ENCODE peak calls at places on chromosomes 13 and 19, in five cellular contexts. B is fibroblast of the aortic adventitia; R is CD8-positive, alpha-beta T cell; Q is cardiac fibroblast; F is pancreas. H is an unnamed sample.

GRCh38 chr13:33639158-33639557 is 178.8 kb upstream of the RFC3 start:
- DNase-seq in Q (peak), R (no peak), B (peak), F (no peak), H (peak)

GRCh38 chr19:11457831-11458230 is 22.4 kb downstream of the PRKCSH start:
- DNase-seq in Q (no peak), R (no peak), B (no peak), F (no peak), H (no peak)

GRCh38 chr19:13212759-13213330 is 62.6 kb downstream of the IER2 start:
- DNase-seq in F (peak), Q (peak), B (peak), R (peak), H (peak)

GRCh38 chr13:91351123-91351522 is 3.6 kb downstream of the MIR17HG start:
- DNase-seq in Q (no peak), B (no peak), R (no peak), F (no peak), H (no peak)

GRCh38 chr13:80141114-80141849 is 199.6 kb downstream of the SPRY2 start:
- DNase-seq in F (no peak), Q (peak), R (no peak), B (peak), H (peak)

GRCh38 chr19:7670150-7670784 is 1.4 kb downstream of the RETN start:
- DNase-seq in R (peak), Q (no peak), F (no peak), B (no peak), H (no peak)

GRCh38 chr19:10219678-10220077 is 11.5 kb downstream of the S1PR2 start:
- DNase-seq in B (peak), F (no peak), Q (peak), R (peak), H (peak)

GRCh38 chr19:55278391-55279135 is 1.3 kb downstream of the HSPBP1 start:
- DNase-seq in Q (no peak), R (no peak), F (no peak), B (no peak), H (no peak)

GRCh38 chr19:14265285-14266036 is 59.5 kb upstream of the ADGRL1 start:
- DNase-seq in R (no peak), Q (no peak), B (no peak), F (no peak), H (no peak)
- H3K4me3 ChIP-seq in R (no peak), Q (peak), B (no peak), F (no peak), H (no peak)

GRCh38 chr19:8678244-8678807 is 20.3 kb downstream of the ACTL9 start:
- DNase-seq in F (no peak), R (no peak), B (no peak), Q (no peak), H (no peak)

GRCh38 chr19:8673281-8673891 is 25.2 kb downstream of the ACTL9 start:
- DNase-seq in B (no peak), Q (no peak), F (no peak), R (no peak), H (no peak)
- TF ChIP-seq CTCF in B (no peak), Q (no peak), F (no peak), R (no peak), H (no peak)

DNA sequence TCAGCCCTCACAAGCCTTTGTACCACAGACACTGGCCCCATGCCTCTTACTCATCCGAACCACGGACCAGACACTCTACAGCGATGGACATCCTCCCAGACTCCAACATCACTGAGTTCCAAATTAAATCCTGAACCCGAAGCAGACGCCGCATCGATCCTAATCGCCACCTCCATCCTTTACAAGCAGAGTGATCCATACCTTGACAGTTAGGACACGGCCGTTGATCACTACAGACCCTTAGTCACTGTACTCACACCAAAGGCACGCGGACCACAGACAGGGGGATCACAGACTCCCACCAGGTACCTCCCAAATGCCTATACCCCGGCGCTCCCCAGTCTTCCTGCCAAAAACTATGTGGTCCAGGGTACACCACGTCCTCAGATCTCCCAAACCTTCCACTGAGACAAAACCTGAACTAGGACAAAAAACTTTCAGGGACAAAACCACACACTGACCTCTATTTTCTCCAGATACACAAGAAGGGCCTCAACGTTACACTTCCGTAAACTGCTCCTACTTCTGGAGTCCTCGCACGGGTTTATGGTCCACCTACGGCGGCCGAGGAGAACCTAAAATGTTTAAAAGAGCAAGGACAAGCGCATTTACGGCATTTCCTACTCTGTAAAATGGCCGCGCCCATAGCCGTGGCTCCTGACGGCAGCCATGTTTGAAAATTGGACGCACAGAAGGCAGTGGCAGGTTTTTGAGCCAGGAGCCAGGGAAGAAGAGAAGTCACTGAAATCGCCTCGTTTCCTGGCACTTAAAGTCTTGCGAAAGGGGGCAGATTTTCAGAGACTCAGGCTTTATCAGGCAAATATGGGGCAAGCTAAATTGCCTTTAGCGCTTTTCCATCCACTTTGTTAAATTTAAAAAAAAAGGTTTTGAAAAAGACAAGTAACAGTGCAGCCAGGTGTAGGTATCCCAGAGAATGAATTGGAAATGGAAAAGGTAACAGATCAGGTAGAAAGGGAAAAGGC is at the start of gene ZNF350:
- DNase-seq in F (peak), Q (peak), B (peak), R (peak), H (peak)
- H3K4me3 ChIP-seq in F (peak), Q (peak), B (peak), R (peak), H (peak)

GRCh38 chr19:6262519-6262918 is 17.3 kb downstream of the MLLT1 start:
- DNase-seq in B (no peak), R (no peak), Q (no peak), F (no peak), H (no peak)

GRCh38 chr19:6264077-6264445 is 15.7 kb downstream of the MLLT1 start:
- DNase-seq in B (no peak), R (no peak), F (no peak), Q (no peak), H (no peak)

GRCh38 chr19:6264803-6265202 is 15.0 kb downstream of the MLLT1 start:
- DNase-seq in Q (no peak), B (no peak), F (no peak), R (no peak), H (no peak)

GRCh38 chr19:6261883-6262282 is 17.9 kb downstream of the MLLT1 start:
- DNase-seq in B (no peak), R (no peak), Q (no peak), F (no peak), H (no peak)

DNA sequence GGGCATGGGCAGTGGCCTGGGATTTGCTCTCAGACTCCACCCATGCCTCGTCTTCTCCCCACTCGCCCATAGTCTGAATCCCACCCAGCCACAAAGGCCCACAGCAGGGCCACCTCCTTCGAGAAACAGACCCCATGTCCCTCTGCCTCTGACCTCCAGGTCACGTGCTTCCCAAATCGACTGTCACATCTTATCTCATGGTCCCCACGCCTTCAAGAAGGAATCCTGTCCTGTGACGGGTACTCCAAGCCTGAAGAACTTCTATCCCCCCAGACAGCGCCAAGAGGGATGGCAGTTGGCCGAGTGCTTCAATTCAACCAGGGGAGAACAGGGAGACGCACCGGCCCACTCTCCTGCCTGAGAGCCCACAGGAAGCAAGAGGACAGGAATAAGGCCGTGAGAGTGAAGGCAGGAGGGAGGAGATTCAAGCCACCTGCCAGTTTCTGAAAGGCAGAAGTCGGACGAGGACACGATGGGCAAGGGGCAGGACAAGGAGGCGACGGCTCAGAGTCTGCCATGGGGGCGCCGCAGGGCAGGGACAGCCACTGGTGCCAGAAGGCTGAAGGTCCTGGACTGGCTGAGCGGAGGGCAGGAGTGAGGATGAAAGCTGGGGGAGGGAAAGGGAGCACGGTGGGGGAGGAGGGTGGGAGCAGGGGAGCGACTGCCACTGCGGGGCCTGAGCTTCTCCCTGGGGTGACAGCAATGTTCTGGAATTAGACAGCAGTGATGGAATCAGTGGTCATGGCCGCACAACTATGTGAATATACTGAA is 16.3 kb downstream of the MLLT1 start:
- DNase-seq in Q (no peak), F (no peak), R (no peak), B (no peak), H (no peak)
- TF ChIP-seq CTCF in Q (no peak), F (no peak), R (no peak), B (no peak), H (no peak)

GRCh38 chr19:4327252-4327876 is 11.3 kb downstream of the STAP2 start:
- DNase-seq in F (peak), Q (peak), R (peak), B (peak), H (peak)
- H3K4me3 ChIP-seq in F (peak), Q (peak), R (peak), B (peak), H (peak)

H was measured in AG10803.